ENCODE peak calls at places on chromosomes 12 and 14, in four cellular contexts. J, Q, M and D are unnamed samples.

GRCh38 chr12:106132175-106133135 is 6.3 kb downstream of the NUAK1 start:
- DNase-seq in J (no peak), M (no peak), Q (no peak), D (no peak)

GRCh38 chr12:115572440-115572839 is 705.1 kb downstream of the MED13L start:
- DNase-seq in J (peak; percentile 12), M (no peak), Q (no peak), D (no peak)

GRCh38 chr12:104933778-104934177 is 24.3 kb downstream of the SLC41A2 start:
- DNase-seq in Q (no peak), J (no peak), M (no peak), D (no peak)

GRCh38 chr12:11877869-11878780 is 192.6 kb upstream of the BCL2L14 start:
- DNase-seq in J (peak; percentile 80), M (peak; percentile 85), Q (peak; percentile 24), D (no peak)

GRCh38 chr14:37122288-37122687 is 50.1 kb downstream of the SLC25A21 start:
- DNase-seq in Q (no peak), M (no peak), J (peak; percentile 85), D (no peak)

GRCh38 chr14:101821528-101821927 is 60.0 kb downstream of the PPP2R5C start:
- DNase-seq in Q (no peak), M (no peak), J (no peak), D (no peak)

GRCh38 chr14:29354446-29354845 is 573.2 kb downstream of the PRKD1 start:
- DNase-seq in M (no peak), J (peak; percentile 7), Q (no peak), D (no peak)

GRCh38 chr12:114976959-114977358 is 293.0 kb upstream of the TBX3 start:
- DNase-seq in Q (no peak), J (peak; percentile 88), M (no peak), D (no peak)

GRCh38 chr14:61140872-61141271 is 140.3 kb downstream of the TMEM30B start:
- DNase-seq in J (peak; percentile 96), M (peak; percentile 88), Q (no peak), D (no peak)

GRCh38 chr12:153080-153746 is 60.7 kb downstream of the SLC6A12 start:
- DNase-seq in J (peak; percentile 54), Q (peak; percentile 86), M (peak; percentile 40), D (peak; percentile 81)

GRCh38 chr12:49189731-49190314 is 943 bp upstream of the TUBA1A start:
- DNase-seq in J (no peak), Q (no peak), M (no peak), D (no peak)

GRCh38 chr14:92456215-92457017 is 57.2 kb upstream of the RIN3 start:
- DNase-seq in Q (peak; percentile 44), M (peak; percentile 59), J (peak; percentile 70), D (peak; percentile 61)

GRCh38 chr14:21090940-21091663 is 7.4 kb downstream of the ZNF219 start:
- DNase-seq in M (no peak), J (no peak), Q (no peak), D (no peak)

GRCh38 chr12:27902651-27903050 is 69.9 kb downstream of the PTHLH start:
- DNase-seq in M (no peak), Q (no peak), J (no peak), D (no peak)

GRCh38 chr12:114913871-114914801 is 230.2 kb upstream of the TBX3 start:
- DNase-seq in Q (no peak), M (no peak), J (peak; percentile 65), D (peak; percentile 60)

GRCh38 chr12:51851408-51852097 is 3.0 kb upstream of the FIGNL2 start:
- DNase-seq in M (no peak), J (no peak), Q (no peak), D (no peak)

GRCh38 chr12:94618995-94619695 is 31.2 kb downstream of the TMCC3 start:
- DNase-seq in Q (no peak), J (peak; percentile 93), M (peak; percentile 94), D (no peak)

GRCh38 chr12:95547522-95548055 is 3.7 kb downstream of the USP44 start:
- DNase-seq in Q (no peak), M (no peak), J (peak; percentile 96), D (no peak)

GRCh38 chr12:120225200-120225558 is 24.3 kb upstream of the RPLP0 start:
- DNase-seq in M (no peak), J (no peak), Q (no peak), D (no peak)

DNA sequence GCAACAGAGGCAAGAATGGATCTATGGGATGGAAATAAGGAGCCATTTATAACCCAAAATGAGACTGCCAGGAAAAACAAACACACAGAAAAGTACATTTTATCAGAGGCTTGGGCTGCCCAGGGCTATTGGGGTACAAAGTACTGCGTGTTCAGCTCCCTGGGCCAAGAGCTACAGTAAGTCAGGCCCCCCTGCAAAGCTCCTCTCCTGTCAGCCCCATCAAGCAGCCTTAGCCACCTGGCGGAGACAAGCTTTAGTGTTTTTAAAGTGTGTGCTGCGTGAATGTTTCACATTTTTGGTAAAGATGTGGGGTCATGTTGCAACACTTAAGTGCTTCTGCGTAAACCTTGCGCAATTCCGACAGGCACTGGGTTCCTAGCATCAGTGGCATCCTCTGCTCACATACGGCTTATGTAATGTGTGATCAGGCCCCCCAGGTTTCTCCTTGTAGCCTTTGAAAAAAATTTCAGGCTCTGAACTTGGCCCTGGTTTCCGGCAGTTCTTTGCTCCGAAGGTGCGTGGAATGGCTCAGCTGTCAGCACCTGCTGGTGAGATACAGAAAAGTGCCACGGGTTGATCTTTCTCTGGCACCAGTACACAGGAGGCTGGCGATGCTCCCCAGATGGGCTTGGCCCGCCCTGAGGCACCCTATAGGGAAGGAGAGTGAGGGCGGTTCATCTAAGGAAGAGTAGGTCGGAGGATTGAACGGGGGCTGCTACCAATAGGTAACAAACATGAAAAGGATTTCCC is 198.7 kb upstream of the EEA1 start:
- DNase-seq in Q (peak; percentile 22), M (peak; percentile 59), J (peak; percentile 92), D (no peak)
- TF ChIP-seq CTCF in Q (no peak), M (peak; percentile 58), J (peak; percentile 47), D (no peak)

DNA sequence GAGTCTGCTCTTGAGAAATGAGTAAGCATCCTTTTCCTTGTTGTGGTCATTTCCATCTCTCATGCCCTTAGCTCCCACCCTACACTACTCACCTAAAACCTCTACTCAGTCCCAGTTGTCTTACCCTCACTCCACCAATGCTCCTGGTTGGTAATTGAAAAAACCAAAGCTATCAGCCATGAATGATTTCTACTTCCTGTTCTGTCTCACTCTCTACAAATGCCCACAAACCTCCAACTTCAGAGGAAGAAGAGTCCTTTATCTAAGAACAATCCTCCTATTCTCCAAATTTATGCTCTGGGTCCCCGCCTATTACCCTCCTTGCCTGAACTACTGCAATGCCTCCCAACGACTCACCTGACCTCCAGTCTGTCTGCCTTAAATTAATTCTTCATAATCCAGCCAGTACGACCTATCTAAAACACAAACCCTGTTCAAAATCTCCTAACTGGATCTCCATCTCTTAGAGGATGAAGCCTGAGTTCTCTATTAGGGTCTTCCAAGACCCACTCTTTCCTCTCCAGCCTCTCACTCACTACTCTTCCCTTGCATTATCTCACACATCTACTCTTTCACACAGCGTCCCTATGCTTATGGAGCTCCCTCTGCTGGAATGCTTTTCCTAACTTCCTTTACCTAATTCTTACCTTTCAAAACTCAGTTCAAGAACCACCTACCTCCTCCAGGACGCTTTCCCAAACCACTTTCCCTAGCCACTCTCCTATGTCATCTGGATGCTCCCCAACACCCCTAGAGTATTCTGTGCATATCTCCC is 2.2 kb downstream of the DHRS1 start:
- DNase-seq in J (peak; percentile 28), Q (no peak), M (peak; percentile 18), D (no peak)
- TF ChIP-seq CTCF in J (peak; percentile 41), Q (peak; percentile 67), M (peak; percentile 71), D (peak; percentile 36)

GRCh38 chr12:126752021-126752420 is 1514.9 kb upstream of the TMEM132C start:
- DNase-seq in Q (no peak), J (no peak), M (no peak), D (no peak)
- TF ChIP-seq CTCF in Q (no peak), J (no peak), M (no peak), D (no peak)

GRCh38 chr14:89013098-89013504 is 188.7 kb downstream of the TTC8 start:
- DNase-seq in M (peak; percentile 18), Q (peak; percentile 75), J (peak; percentile 11), D (no peak)
- TF ChIP-seq CTCF in M (peak; percentile 59), Q (peak; percentile 61), J (peak; percentile 51), D (no peak)